ENCODE peak calls at places on chromosomes 5 and 9, in ten cellular contexts. One of them, this sample, is unnamed. For H3K9me3, the result is how much of the 10 kb centered on the place peaks cover.

GRCh38 chr5:180235846-180236245 is 26.8 kb upstream of the RASGEF1C start:
- DNase-seq in heart left ventricle: no peak
- DNase-seq in transverse colon: no peak
- DNase-seq in adrenal gland: no peak
- DNase-seq in uterus: no peak
- DNase-seq in GM12878: no peak
- DNase-seq in body of pancreas: no peak
- DNase-seq in A549: no peak
- DNase-seq in HCT116: no peak
- DNase-seq in Peyer's patch: no peak
- DNase-seq in this sample: no peak

GRCh38 chr5:32538031-32538547 is 47.3 kb upstream of the SUB1 start:
- DNase-seq in heart left ventricle: peak
- DNase-seq in transverse colon: peak
- DNase-seq in adrenal gland: no peak
- DNase-seq in uterus: no peak
- DNase-seq in GM12878: peak
- DNase-seq in body of pancreas: no peak
- DNase-seq in A549: no peak
- DNase-seq in HCT116: no peak
- DNase-seq in Peyer's patch: peak
- DNase-seq in this sample: no peak

GRCh38 chr9:132903574-132904495 is 25.1 kb downstream of the SPACA9 start:
- DNase-seq in heart left ventricle: no peak
- DNase-seq in transverse colon: no peak
- DNase-seq in adrenal gland: no peak
- DNase-seq in uterus: no peak
- DNase-seq in GM12878: no peak
- DNase-seq in body of pancreas: no peak
- DNase-seq in A549: no peak
- DNase-seq in HCT116: no peak
- DNase-seq in Peyer's patch: no peak
- DNase-seq in this sample: no peak

GRCh38 chr9:35070823-35071813 is 1.3 kb downstream of the VCP start:
- DNase-seq in heart left ventricle: no peak
- DNase-seq in transverse colon: no peak
- DNase-seq in adrenal gland: peak
- DNase-seq in uterus: no peak
- DNase-seq in GM12878: no peak
- DNase-seq in body of pancreas: peak
- DNase-seq in A549: no peak
- DNase-seq in HCT116: no peak
- DNase-seq in Peyer's patch: no peak
- DNase-seq in this sample: no peak

GRCh38 chr9:136095028-136095494 is at the start of gene NACC2:
- DNase-seq in heart left ventricle: peak
- DNase-seq in transverse colon: peak
- DNase-seq in adrenal gland: no peak
- DNase-seq in uterus: peak
- DNase-seq in GM12878: no peak
- DNase-seq in body of pancreas: peak
- DNase-seq in A549: peak
- DNase-seq in HCT116: no peak
- DNase-seq in Peyer's patch: no peak
- DNase-seq in this sample: no peak

GRCh38 chr9:89473762-89474469 is 24.0 kb downstream of the SEMA4D start:
- DNase-seq in heart left ventricle: no peak
- DNase-seq in transverse colon: no peak
- DNase-seq in adrenal gland: no peak
- DNase-seq in uterus: no peak
- DNase-seq in GM12878: no peak
- DNase-seq in body of pancreas: no peak
- DNase-seq in A549: no peak
- DNase-seq in HCT116: no peak
- DNase-seq in Peyer's patch: no peak
- DNase-seq in this sample: no peak

GRCh38 chr9:110214090-110214489 is 6.1 kb upstream of the C9orf152 start:
- DNase-seq in heart left ventricle: no peak
- DNase-seq in transverse colon: no peak
- DNase-seq in adrenal gland: no peak
- DNase-seq in uterus: no peak
- DNase-seq in GM12878: no peak
- DNase-seq in body of pancreas: no peak
- DNase-seq in A549: no peak
- DNase-seq in HCT116: no peak
- DNase-seq in Peyer's patch: no peak
- DNase-seq in this sample: no peak

GRCh38 chr5:91357806-91358205 is 25.3 kb downstream of the ARRDC3 start:
- DNase-seq in heart left ventricle: no peak
- DNase-seq in transverse colon: no peak
- DNase-seq in adrenal gland: no peak
- DNase-seq in uterus: no peak
- DNase-seq in GM12878: no peak
- DNase-seq in body of pancreas: no peak
- DNase-seq in A549: no peak
- DNase-seq in HCT116: no peak
- DNase-seq in Peyer's patch: no peak
- DNase-seq in this sample: no peak

GRCh38 chr5:30401479-30402058 is 791.9 kb upstream of the CDH6 start:
- DNase-seq in heart left ventricle: no peak
- DNase-seq in transverse colon: peak
- DNase-seq in adrenal gland: no peak
- DNase-seq in uterus: no peak
- DNase-seq in GM12878: no peak
- DNase-seq in body of pancreas: peak
- DNase-seq in A549: peak
- DNase-seq in HCT116: no peak
- DNase-seq in Peyer's patch: no peak
- DNase-seq in this sample: no peak

GRCh38 chr5:1641041-1641440 is 117.3 kb upstream of the LPCAT1 start:
- DNase-seq in heart left ventricle: no peak
- DNase-seq in transverse colon: no peak
- DNase-seq in adrenal gland: no peak
- DNase-seq in uterus: peak
- DNase-seq in GM12878: no peak
- DNase-seq in body of pancreas: no peak
- DNase-seq in A549: no peak
- DNase-seq in HCT116: no peak
- DNase-seq in Peyer's patch: no peak
- DNase-seq in this sample: no peak

GRCh38 chr9:117415584-117415937 is 704 bp upstream of the ASTN2 start:
- DNase-seq in heart left ventricle: no peak
- DNase-seq in transverse colon: no peak
- DNase-seq in adrenal gland: no peak
- DNase-seq in uterus: no peak
- DNase-seq in GM12878: no peak
- DNase-seq in body of pancreas: no peak
- DNase-seq in A549: no peak
- DNase-seq in HCT116: no peak
- DNase-seq in Peyer's patch: no peak
- DNase-seq in this sample: no peak

GRCh38 chr5:153755913-153756500 is 265.5 kb downstream of the GRIA1 start:
- DNase-seq in heart left ventricle: no peak
- DNase-seq in transverse colon: no peak
- DNase-seq in adrenal gland: no peak
- DNase-seq in uterus: no peak
- DNase-seq in GM12878: no peak
- DNase-seq in body of pancreas: no peak
- DNase-seq in A549: no peak
- DNase-seq in HCT116: no peak
- DNase-seq in Peyer's patch: no peak
- DNase-seq in this sample: no peak

GRCh38 chr9:118882674-118883073 is 486.6 kb downstream of the BRINP1 start:
- DNase-seq in heart left ventricle: no peak
- DNase-seq in transverse colon: no peak
- DNase-seq in adrenal gland: no peak
- DNase-seq in uterus: no peak
- DNase-seq in GM12878: no peak
- DNase-seq in body of pancreas: no peak
- DNase-seq in A549: peak
- DNase-seq in HCT116: no peak
- DNase-seq in Peyer's patch: no peak
- DNase-seq in this sample: no peak

DNA sequence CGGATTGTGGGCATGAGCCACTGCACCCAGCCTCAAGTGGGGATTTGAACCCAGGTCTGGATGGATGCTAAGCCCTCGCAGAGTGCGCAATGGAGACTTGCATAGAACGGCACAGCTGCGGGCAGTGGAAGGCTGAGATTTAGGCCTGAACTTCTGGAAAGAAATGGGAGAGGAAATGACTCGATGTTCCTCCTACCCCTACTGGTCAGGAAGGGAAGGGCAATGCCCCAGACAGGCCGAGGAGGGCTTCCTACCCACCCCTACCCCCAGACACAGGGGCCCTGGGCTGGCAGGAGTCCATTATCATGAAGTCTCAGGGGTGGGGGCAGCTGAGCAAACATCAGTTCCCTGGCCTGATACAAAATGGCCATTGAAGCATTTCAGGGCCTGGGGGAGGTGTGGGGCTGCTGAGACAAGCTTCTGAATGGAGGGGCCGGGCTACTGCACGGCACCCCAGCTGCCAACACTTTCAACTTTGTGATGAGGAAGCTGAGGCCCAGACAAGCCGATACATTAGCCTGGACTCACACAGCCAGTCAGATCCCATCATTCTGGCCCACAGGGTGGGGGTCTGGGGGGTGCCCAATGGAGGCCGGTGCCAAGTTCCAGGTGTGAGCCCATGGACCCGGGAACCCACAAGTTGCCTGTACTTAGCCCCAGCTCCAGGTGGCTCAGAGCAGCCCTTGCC is 13.5 kb upstream of the WDR38 start:
- DNase-seq in heart left ventricle: no peak
- DNase-seq in transverse colon: no peak
- DNase-seq in adrenal gland: no peak
- DNase-seq in uterus: no peak
- DNase-seq in GM12878: no peak
- DNase-seq in body of pancreas: no peak
- DNase-seq in A549: peak
- DNase-seq in HCT116: peak
- DNase-seq in Peyer's patch: no peak
- DNase-seq in this sample: no peak
- TF ChIP-seq CTCF in heart left ventricle: peak
- TF ChIP-seq CTCF in transverse colon: peak
- TF ChIP-seq CTCF in adrenal gland: peak
- TF ChIP-seq CTCF in uterus: no peak
- TF ChIP-seq CTCF in GM12878: peak
- TF ChIP-seq CTCF in body of pancreas: peak
- TF ChIP-seq CTCF in A549: peak
- TF ChIP-seq CTCF in HCT116: peak
- TF ChIP-seq CTCF in Peyer's patch: peak
- TF ChIP-seq CTCF in this sample: peak

DNA sequence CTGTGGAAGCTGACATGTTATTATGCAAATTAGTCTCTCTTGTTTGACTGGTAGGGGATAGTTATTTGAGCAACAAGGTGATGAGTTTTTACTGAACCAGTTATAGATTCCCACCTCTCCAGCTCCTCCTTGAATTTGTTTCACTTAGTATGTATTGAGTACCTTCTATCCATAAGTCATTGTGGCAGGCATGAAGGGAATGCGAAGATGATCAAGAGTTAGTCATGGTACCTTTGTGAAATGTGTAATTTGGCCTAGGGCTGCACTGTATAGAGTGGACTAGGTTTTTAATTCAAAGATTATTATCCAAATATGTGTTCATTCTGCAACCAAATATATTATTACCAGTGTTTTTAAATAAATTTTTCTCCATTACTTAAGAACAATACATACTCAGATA is 110.1 kb downstream of the HACD4 start:
- DNase-seq in heart left ventricle: no peak
- DNase-seq in transverse colon: no peak
- DNase-seq in adrenal gland: no peak
- DNase-seq in uterus: no peak
- DNase-seq in GM12878: no peak
- DNase-seq in body of pancreas: no peak
- DNase-seq in A549: no peak
- DNase-seq in HCT116: no peak
- DNase-seq in Peyer's patch: no peak
- DNase-seq in this sample: no peak
- H3K9me3 ChIP-seq in heart left ventricle: under half
- H3K9me3 ChIP-seq in transverse colon: under half
- H3K9me3 ChIP-seq in adrenal gland: under half
- H3K9me3 ChIP-seq in uterus: under half
- H3K9me3 ChIP-seq in GM12878: under half
- H3K9me3 ChIP-seq in body of pancreas: under half
- H3K9me3 ChIP-seq in A549: under half
- H3K9me3 ChIP-seq in HCT116: under half
- H3K9me3 ChIP-seq in Peyer's patch: under half
- H3K9me3 ChIP-seq in this sample: under half

GRCh38 chr9:36974731-36975130 is 59.3 kb downstream of the PAX5 start:
- DNase-seq in heart left ventricle: no peak
- DNase-seq in transverse colon: no peak
- DNase-seq in adrenal gland: no peak
- DNase-seq in uterus: no peak
- DNase-seq in GM12878: no peak
- DNase-seq in body of pancreas: no peak
- DNase-seq in A549: peak
- DNase-seq in HCT116: no peak
- DNase-seq in Peyer's patch: no peak
- DNase-seq in this sample: no peak
- TF ChIP-seq POLR2A in heart left ventricle: no peak
- TF ChIP-seq POLR2A in transverse colon: no peak
- TF ChIP-seq POLR2A in adrenal gland: no peak
- TF ChIP-seq POLR2A in uterus: no peak
- TF ChIP-seq POLR2A in GM12878: peak
- TF ChIP-seq POLR2A in body of pancreas: no peak
- TF ChIP-seq POLR2A in A549: no peak
- TF ChIP-seq POLR2A in HCT116: no peak
- TF ChIP-seq POLR2A in Peyer's patch: no peak
- TF ChIP-seq POLR2A in this sample: no peak

GRCh38 chr9:99389087-99390033 is 167.3 kb downstream of the SEC61B start:
- DNase-seq in heart left ventricle: no peak
- DNase-seq in transverse colon: no peak
- DNase-seq in adrenal gland: no peak
- DNase-seq in uterus: no peak
- DNase-seq in GM12878: no peak
- DNase-seq in body of pancreas: no peak
- DNase-seq in A549: no peak
- DNase-seq in HCT116: no peak
- DNase-seq in Peyer's patch: no peak
- DNase-seq in this sample: no peak
- TF ChIP-seq CTCF in heart left ventricle: no peak
- TF ChIP-seq CTCF in transverse colon: no peak
- TF ChIP-seq CTCF in adrenal gland: no peak
- TF ChIP-seq CTCF in uterus: no peak
- TF ChIP-seq CTCF in GM12878: no peak
- TF ChIP-seq CTCF in body of pancreas: no peak
- TF ChIP-seq CTCF in A549: no peak
- TF ChIP-seq CTCF in HCT116: no peak
- TF ChIP-seq CTCF in Peyer's patch: no peak
- TF ChIP-seq CTCF in this sample: no peak

This sample was measured in esophagus squamous epithelium.